ENCODE peak calls at places on chromosomes 11 and 22, in four cellular contexts. One of them, this sample, is unnamed.

GRCh38 chr22:27331526-27332281 is 469.9 kb downstream of the MN1 start:
- DNase-seq in HCEC 1CT: no peak
- DNase-seq in naive thymus-derived CD4-positive, alpha-beta T cell: no peak
- DNase-seq in nucleus accumbens: no peak
- DNase-seq in this sample: no peak

GRCh38 chr22:42717197-42717967 is 3.3 kb downstream of the A4GALT start:
- DNase-seq in naive thymus-derived CD4-positive, alpha-beta T cell: no peak
- DNase-seq in HCEC 1CT: no peak
- DNase-seq in nucleus accumbens: no peak
- DNase-seq in this sample: no peak

GRCh38 chr11:100905684-100906083 is 218.6 kb downstream of the ARHGAP42 start:
- DNase-seq in nucleus accumbens: no peak
- DNase-seq in HCEC 1CT: no peak
- DNase-seq in naive thymus-derived CD4-positive, alpha-beta T cell: no peak
- DNase-seq in this sample: no peak

GRCh38 chr11:71507102-71507501 is 20.0 kb upstream of the KRTAP5-7 start:
- DNase-seq in nucleus accumbens: no peak
- DNase-seq in HCEC 1CT: no peak
- DNase-seq in naive thymus-derived CD4-positive, alpha-beta T cell: no peak
- DNase-seq in this sample: no peak

GRCh38 chr11:116294630-116295029 is 478.2 kb downstream of the BUD13 start:
- DNase-seq in naive thymus-derived CD4-positive, alpha-beta T cell: no peak
- DNase-seq in nucleus accumbens: no peak
- DNase-seq in HCEC 1CT: no peak
- DNase-seq in this sample: peak

GRCh38 chr11:78380615-78381029 is 37.0 kb downstream of the GAB2 start:
- DNase-seq in HCEC 1CT: no peak
- DNase-seq in naive thymus-derived CD4-positive, alpha-beta T cell: no peak
- DNase-seq in nucleus accumbens: no peak
- DNase-seq in this sample: peak

GRCh38 chr11:68796779-68797178 is 44.9 kb downstream of the CPT1A start:
- DNase-seq in naive thymus-derived CD4-positive, alpha-beta T cell: no peak
- DNase-seq in nucleus accumbens: no peak
- DNase-seq in HCEC 1CT: no peak
- DNase-seq in this sample: no peak

GRCh38 chr11:68276864-68277263 is 5.1 kb upstream of the C11orf24 start:
- DNase-seq in HCEC 1CT: no peak
- DNase-seq in nucleus accumbens: no peak
- DNase-seq in naive thymus-derived CD4-positive, alpha-beta T cell: no peak
- DNase-seq in this sample: no peak

GRCh38 chr22:45834241-45834640 is 142.7 kb downstream of the WNT7B start:
- DNase-seq in nucleus accumbens: no peak
- DNase-seq in naive thymus-derived CD4-positive, alpha-beta T cell: no peak
- DNase-seq in HCEC 1CT: no peak
- DNase-seq in this sample: no peak

GRCh38 chr11:58958500-58958899 is 19.2 kb downstream of the GLYATL1 start:
- DNase-seq in HCEC 1CT: no peak
- DNase-seq in naive thymus-derived CD4-positive, alpha-beta T cell: peak
- DNase-seq in nucleus accumbens: no peak
- DNase-seq in this sample: no peak

GRCh38 chr22:28108851-28109250 is 189.8 kb upstream of the PITPNB start:
- DNase-seq in naive thymus-derived CD4-positive, alpha-beta T cell: no peak
- DNase-seq in nucleus accumbens: no peak
- DNase-seq in HCEC 1CT: no peak
- DNase-seq in this sample: no peak

GRCh38 chr22:45083659-45084305 is 74.0 kb upstream of the PHF21B start:
- DNase-seq in nucleus accumbens: peak
- DNase-seq in HCEC 1CT: peak
- DNase-seq in naive thymus-derived CD4-positive, alpha-beta T cell: no peak
- DNase-seq in this sample: no peak

GRCh38 chr11:130262424-130262823 is 52.3 kb downstream of the ZBTB44 start:
- DNase-seq in HCEC 1CT: no peak
- DNase-seq in naive thymus-derived CD4-positive, alpha-beta T cell: no peak
- DNase-seq in nucleus accumbens: no peak
- DNase-seq in this sample: no peak

GRCh38 chr11:102453286-102453797 is 777 bp upstream of the TMEM123 start:
- DNase-seq in HCEC 1CT: peak
- DNase-seq in nucleus accumbens: no peak
- DNase-seq in naive thymus-derived CD4-positive, alpha-beta T cell: no peak
- DNase-seq in this sample: no peak

GRCh38 chr11:84089072-84090057 is 803.2 kb upstream of the CCDC90B start:
- DNase-seq in nucleus accumbens: peak
- DNase-seq in naive thymus-derived CD4-positive, alpha-beta T cell: no peak
- DNase-seq in HCEC 1CT: no peak
- DNase-seq in this sample: no peak

GRCh38 chr11:107719062-107719461 is 7.2 kb upstream of the SLN start:
- DNase-seq in HCEC 1CT: no peak
- DNase-seq in naive thymus-derived CD4-positive, alpha-beta T cell: no peak
- DNase-seq in nucleus accumbens: no peak
- DNase-seq in this sample: no peak

GRCh38 chr11:69089258-69089657 is 40.5 kb downstream of the TPCN2 start:
- DNase-seq in naive thymus-derived CD4-positive, alpha-beta T cell: no peak
- DNase-seq in HCEC 1CT: peak
- DNase-seq in nucleus accumbens: no peak
- DNase-seq in this sample: peak

GRCh38 chr11:121341609-121342008 is 49.0 kb downstream of the SC5D start:
- DNase-seq in HCEC 1CT: no peak
- DNase-seq in naive thymus-derived CD4-positive, alpha-beta T cell: no peak
- DNase-seq in nucleus accumbens: no peak
- DNase-seq in this sample: no peak

GRCh38 chr22:37442537-37442936 is 15.3 kb upstream of the ELFN2 start:
- DNase-seq in naive thymus-derived CD4-positive, alpha-beta T cell: no peak
- DNase-seq in HCEC 1CT: peak
- DNase-seq in nucleus accumbens: no peak
- DNase-seq in this sample: no peak

GRCh38 chr11:96643173-96643572 is 253.4 kb downstream of the JRKL start:
- DNase-seq in naive thymus-derived CD4-positive, alpha-beta T cell: no peak
- DNase-seq in HCEC 1CT: no peak
- DNase-seq in nucleus accumbens: no peak
- DNase-seq in this sample: no peak

GRCh38 chr11:106426696-106427095 is 349.2 kb downstream of the AASDHPPT start:
- DNase-seq in naive thymus-derived CD4-positive, alpha-beta T cell: no peak
- DNase-seq in HCEC 1CT: no peak
- DNase-seq in nucleus accumbens: no peak
- DNase-seq in this sample: no peak

This sample was measured in non-pigmented ciliary epithelial cell.